ENCODE peak calls at places on chromosome 19, in five cellular contexts. K is H9, H is H1, J is trophoblast cell, O is mesenchymal stem cell. X is an unnamed sample.

GRCh38 chr19:54256250-54257115 is 590 bp downstream of the LILRB5 start:
- DNase-seq in J (no peak), H (peak), K (peak), O (no peak), X (no peak)

GRCh38 chr19:50553134-50553703 is 15.0 kb downstream of the LRRC4B start:
- DNase-seq in H (no peak), O (no peak), K (no peak), J (no peak), X (no peak)

GRCh38 chr19:1259206-1259872 is 9.8 kb upstream of the CIRBP start:
- DNase-seq in H (no peak), J (peak), K (peak), O (peak), X (no peak)

GRCh38 chr19:46861691-46862503 is 1.1 kb downstream of the ARHGAP35 start:
- DNase-seq in H (no peak), O (peak), J (peak), K (no peak), X (no peak)

GRCh38 chr19:46704379-46705076 is 12.4 kb downstream of the PRKD2 start:
- DNase-seq in H (peak), K (peak), O (peak), J (peak), X (no peak)

GRCh38 chr19:41398042-41398403 is 405 bp downstream of the BCKDHA start:
- DNase-seq in K (no peak), J (no peak), H (no peak), O (no peak), X (no peak)

GRCh38 chr19:2315818-2316353 is 7.9 kb upstream of the LINGO3 start:
- DNase-seq in H (peak), O (peak), J (peak), K (peak), X (peak)

GRCh38 chr19:45402469-45403070 is 2.3 kb downstream of the PPP1R13L start:
- DNase-seq in H (peak), J (peak), K (peak), O (peak), X (no peak)

GRCh38 chr19:32200312-32201038 is 144.9 kb upstream of the ZNF507 start:
- DNase-seq in K (no peak), J (no peak), H (peak), O (no peak), X (no peak)

GRCh38 chr19:40431698-40432097 is 5.9 kb upstream of the SERTAD1 start:
- DNase-seq in K (no peak), J (no peak), O (no peak), H (no peak), X (no peak)

GRCh38 chr19:35117017-35117570 is 1.5 kb downstream of the FXYD3 start:
- DNase-seq in J (no peak), H (no peak), K (no peak), O (no peak), X (no peak)

GRCh38 chr19:3463959-3464796 is 16.1 kb downstream of the SMIM24 start:
- DNase-seq in J (no peak), K (no peak), H (no peak), O (no peak), X (no peak)

DNA sequence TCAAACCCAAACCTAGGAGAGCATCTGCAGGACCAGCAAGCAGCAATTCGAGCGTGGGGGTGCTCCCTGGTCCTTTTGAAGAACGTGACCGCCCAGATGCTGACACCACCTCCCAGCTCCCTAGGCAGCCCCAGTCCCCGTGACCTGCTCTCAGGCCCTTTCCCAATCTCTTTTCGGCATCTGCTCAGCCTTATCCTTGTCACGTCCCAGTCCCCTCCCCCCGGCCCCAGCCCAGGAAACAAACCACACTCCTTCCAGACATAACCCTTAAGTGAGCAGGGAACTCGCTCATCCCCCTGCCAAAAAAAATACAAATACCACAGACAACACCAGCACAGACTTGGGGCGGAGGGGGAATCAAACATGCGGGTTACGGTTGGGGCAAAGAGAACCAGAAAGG is 3.3 kb downstream of the MLLT1 start:
- DNase-seq in O (peak), J (no peak), H (no peak), K (no peak), X (no peak)
- H3K4ac ChIP-seq in O (peak), J (peak), H (no peak), K (no peak), X (no peak)

GRCh38 chr19:7676854-7677253 is at the start of gene MCEMP1:
- DNase-seq in H (no peak), J (no peak), K (no peak), O (no peak), X (no peak)

GRCh38 chr19:7676376-7676775 is 514 bp upstream of the MCEMP1 start:
- DNase-seq in K (no peak), J (peak), H (no peak), O (no peak), X (no peak)

GRCh38 chr19:7672522-7672921 is 3.7 kb downstream of the RETN start:
- DNase-seq in H (no peak), O (no peak), J (no peak), K (no peak), X (no peak)

GRCh38 chr19:7670790-7671189 is 1.9 kb downstream of the RETN start:
- DNase-seq in J (no peak), H (peak), O (no peak), K (no peak), X (no peak)

GRCh38 chr19:7673995-7674667 is 2.8 kb upstream of the MCEMP1 start:
- DNase-seq in O (peak), J (peak), K (peak), H (peak), X (no peak)
- H2BK12ac ChIP-seq in O (no peak), J (no peak), K (no peak), H (no peak), X (no peak)

DNA sequence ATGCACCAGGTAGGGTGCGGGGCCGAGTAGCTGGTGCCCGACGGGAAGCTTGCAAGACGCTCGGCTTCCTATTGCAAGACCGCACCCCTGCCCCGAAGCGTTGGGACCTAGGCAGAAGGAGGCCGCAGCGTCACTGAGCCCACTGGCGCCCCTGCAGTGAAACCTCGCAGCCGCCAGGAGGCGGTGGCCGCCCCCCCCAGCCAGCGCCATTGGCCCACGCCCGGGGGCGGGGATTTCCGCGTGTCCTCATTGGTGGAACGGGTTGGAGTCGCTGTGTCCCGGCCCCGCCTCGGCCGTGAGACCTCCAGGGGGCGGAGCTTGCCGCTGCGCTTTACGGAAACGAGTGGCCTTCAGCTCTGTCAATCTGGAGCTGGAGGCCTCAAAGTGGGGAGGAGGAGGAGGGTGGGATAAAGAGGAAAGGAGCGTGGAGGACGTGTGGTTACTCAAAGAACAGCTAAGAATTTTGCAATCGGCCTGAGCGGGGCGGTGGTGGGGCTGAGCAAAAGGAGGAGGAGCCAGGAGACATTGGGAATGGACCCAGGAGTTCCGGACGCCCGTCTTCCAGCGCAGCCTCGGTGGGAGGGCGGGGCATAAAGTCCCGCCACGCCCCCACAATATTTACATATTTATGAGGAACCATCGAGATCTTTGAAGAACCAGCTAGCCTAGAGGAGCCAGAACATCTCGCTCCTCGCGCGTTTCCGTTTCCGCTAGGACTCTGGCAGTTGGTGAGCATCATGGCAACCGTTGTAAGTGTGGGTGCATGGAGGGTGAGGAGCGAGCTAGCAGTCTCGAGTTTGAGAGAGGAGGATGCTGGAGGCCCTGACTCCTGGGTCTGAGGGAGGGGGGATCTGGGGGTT is at the start of the genes GYS1 and RUVBL2:
- DNase-seq in H (peak), J (peak), K (peak), O (peak), X (peak)
- H2AK5ac ChIP-seq in H (no peak), J (peak), K (no peak), O (peak), X (peak)

GRCh38 chr19:16394681-16395375 is 70.2 kb downstream of the KLF2 start:
- DNase-seq in J (peak), O (no peak), H (no peak), K (no peak), X (no peak)
- H3K4ac ChIP-seq in J (no peak), O (no peak), H (no peak), K (no peak), X (no peak)

GRCh38 chr19:39411006-39411831 is 1.2 kb upstream of the PLEKHG2 start:
- DNase-seq in H (peak), K (no peak), J (peak), O (peak), X (no peak)
- H2BK12ac ChIP-seq in H (peak), K (no peak), J (no peak), O (peak), X (no peak)

GRCh38 chr19:7943444-7944176 is at the start of gene TIMM44:
- DNase-seq in K (peak), J (peak), H (peak), O (peak), X (peak)
- H2AK5ac ChIP-seq in K (no peak), J (peak), H (peak), O (peak), X (peak)

X was measured in neuronal stem cell.